ENCODE peak calls at places on chromosomes 13 and 19, in seven cellular contexts. One of them, this sample, is unnamed.

GRCh38 chr13:95216182-95216581 is 85.1 kb downstream of the ABCC4 start:
- DNase-seq in tibial nerve: no peak
- DNase-seq in neuronal stem cell: no peak
- DNase-seq in ovary: no peak
- DNase-seq in HFFc6: no peak
- DNase-seq in mammary epithelial cell: no peak
- DNase-seq in ecto neural progenitor cell: no peak
- DNase-seq in this sample: no peak

GRCh38 chr19:5913739-5914357 is at the start of gene CAPS:
- DNase-seq in ovary: no peak
- DNase-seq in neuronal stem cell: no peak
- DNase-seq in ecto neural progenitor cell: no peak
- DNase-seq in mammary epithelial cell: peak; percentile 72
- DNase-seq in HFFc6: peak; percentile 53
- DNase-seq in tibial nerve: peak; percentile 44
- DNase-seq in this sample: no peak

GRCh38 chr19:13024126-13024957 is 29.1 kb downstream of the NFIX start:
- DNase-seq in mammary epithelial cell: peak; percentile 50
- DNase-seq in tibial nerve: no peak
- DNase-seq in ovary: no peak
- DNase-seq in ecto neural progenitor cell: no peak
- DNase-seq in neuronal stem cell: no peak
- DNase-seq in HFFc6: peak; percentile 33
- DNase-seq in this sample: no peak

GRCh38 chr13:97264663-97265062 is 42.5 kb downstream of the MBNL2 start:
- DNase-seq in neuronal stem cell: no peak
- DNase-seq in ovary: no peak
- DNase-seq in tibial nerve: no peak
- DNase-seq in HFFc6: no peak
- DNase-seq in mammary epithelial cell: no peak
- DNase-seq in ecto neural progenitor cell: no peak
- DNase-seq in this sample: no peak

GRCh38 chr13:40059540-40060232 is 404.2 kb downstream of the COG6 start:
- DNase-seq in tibial nerve: no peak
- DNase-seq in mammary epithelial cell: peak; percentile 91
- DNase-seq in ovary: no peak
- DNase-seq in ecto neural progenitor cell: no peak
- DNase-seq in HFFc6: no peak
- DNase-seq in neuronal stem cell: no peak
- DNase-seq in this sample: no peak

GRCh38 chr19:16739546-16739945 is 19.9 kb downstream of the NWD1 start:
- DNase-seq in neuronal stem cell: no peak
- DNase-seq in tibial nerve: no peak
- DNase-seq in HFFc6: no peak
- DNase-seq in mammary epithelial cell: no peak
- DNase-seq in ecto neural progenitor cell: no peak
- DNase-seq in ovary: no peak
- DNase-seq in this sample: no peak

GRCh38 chr19:42407816-42408175 is 17.7 kb upstream of the CNFN start:
- DNase-seq in tibial nerve: no peak
- DNase-seq in mammary epithelial cell: no peak
- DNase-seq in neuronal stem cell: no peak
- DNase-seq in ecto neural progenitor cell: no peak
- DNase-seq in HFFc6: no peak
- DNase-seq in ovary: no peak
- DNase-seq in this sample: no peak

GRCh38 chr13:31699650-31700049 is 39.7 kb upstream of the RXFP2 start:
- DNase-seq in ecto neural progenitor cell: no peak
- DNase-seq in ovary: no peak
- DNase-seq in HFFc6: no peak
- DNase-seq in tibial nerve: no peak
- DNase-seq in neuronal stem cell: peak; percentile 23
- DNase-seq in mammary epithelial cell: no peak
- DNase-seq in this sample: no peak

GRCh38 chr19:48393559-48394330 is at the start of gene GRIN2D:
- DNase-seq in tibial nerve: no peak
- DNase-seq in neuronal stem cell: no peak
- DNase-seq in ecto neural progenitor cell: peak; percentile 78
- DNase-seq in HFFc6: peak; percentile 20
- DNase-seq in mammary epithelial cell: no peak
- DNase-seq in ovary: peak; percentile 51
- DNase-seq in this sample: no peak

GRCh38 chr13:51006067-51006800 is 96.6 kb downstream of the RNASEH2B start:
- DNase-seq in HFFc6: no peak
- DNase-seq in neuronal stem cell: no peak
- DNase-seq in mammary epithelial cell: no peak
- DNase-seq in ecto neural progenitor cell: no peak
- DNase-seq in ovary: no peak
- DNase-seq in tibial nerve: no peak
- DNase-seq in this sample: no peak

GRCh38 chr19:10486551-10486950 is 16.6 kb downstream of the KEAP1 start:
- DNase-seq in neuronal stem cell: no peak
- DNase-seq in HFFc6: no peak
- DNase-seq in tibial nerve: no peak
- DNase-seq in ovary: no peak
- DNase-seq in ecto neural progenitor cell: no peak
- DNase-seq in mammary epithelial cell: no peak
- DNase-seq in this sample: no peak

This sample was measured in GM12892.